ENCODE peak calls at places on chromosomes 7 and 10, in eight cellular contexts. D is upper lobe of right lung, Q is PC-3, J is fibroblast of lung, P is A549, A is transverse colon, Y is HCT116, W is HFF-Myc. T is an unnamed sample.

GRCh38 chr10:100508691-100509150 is 10.9 kb downstream of the SEC31B start:
- DNase-seq in D (no peak), Q (peak; percentile 67), J (peak; percentile 58), P (peak; percentile 66), A (no peak), Y (peak; percentile 46), W (peak; percentile 57), T (peak; percentile 56)

GRCh38 chr10:47206449-47207279 is 93.3 kb upstream of the GDF10 start:
- DNase-seq in D (no peak), Q (no peak), J (no peak), P (no peak), A (no peak), Y (no peak), W (no peak), T (no peak)

GRCh38 chr10:94268652-94269051 is 94.1 kb downstream of the NOC3L start:
- DNase-seq in D (no peak), Q (no peak), J (no peak), P (no peak), A (no peak), Y (no peak), W (no peak), T (no peak)

GRCh38 chr7:36037121-36037662 is 115.9 kb upstream of the EEPD1 start:
- DNase-seq in D (no peak), Q (peak; percentile 99), J (peak; percentile 91), P (peak; percentile 92), A (peak; percentile 37), Y (no peak), W (peak; percentile 76), T (peak; percentile 91)

GRCh38 chr7:1485156-1485555 is 19.0 kb downstream of the INTS1 start:
- DNase-seq in D (no peak), Q (no peak), J (no peak), P (no peak), A (no peak), Y (no peak), W (no peak), T (no peak)

GRCh38 chr7:44980393-44981034 is 1.7 kb upstream of the MYO1G start:
- DNase-seq in D (peak; percentile 78), Q (no peak), J (peak; percentile 86), P (no peak), A (no peak), Y (no peak), W (no peak), T (peak; percentile 51)

GRCh38 chr10:101229275-101230184 is at the start of gene LBX1:
- DNase-seq in D (no peak), Q (no peak), J (no peak), P (no peak), A (no peak), Y (no peak), W (no peak), T (no peak)

GRCh38 chr7:140229101-140229525 is 52.3 kb upstream of the KDM7A start:
- DNase-seq in D (no peak), Q (no peak), J (no peak), P (no peak), A (no peak), Y (no peak), W (no peak), T (no peak)

GRCh38 chr10:119313645-119314044 is 106.3 kb downstream of the GRK5 start:
- DNase-seq in D (no peak), Q (no peak), J (no peak), P (no peak), A (peak; percentile 43), Y (no peak), W (no peak), T (no peak)

DNA sequence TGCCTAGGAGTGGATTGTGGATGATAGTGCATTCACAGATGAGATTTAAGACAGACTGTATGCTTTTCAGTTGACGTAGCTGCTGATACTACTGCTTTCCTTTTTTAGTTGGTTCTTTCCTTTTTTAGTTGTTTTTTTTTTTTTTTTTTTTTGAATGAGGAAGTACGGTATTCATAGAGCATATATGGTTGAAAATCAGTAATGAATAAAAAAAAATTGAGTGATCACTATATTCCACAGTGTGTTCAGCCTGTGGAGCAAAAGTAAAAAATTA is 80.5 kb downstream of the RBM33 start:
- DNase-seq in D (no peak), Q (no peak), J (no peak), P (no peak), A (no peak), Y (no peak), W (no peak), T (no peak)
- H3K4me3 ChIP-seq in D (no peak overlapping the region), Q (no peak overlapping the region), J (no peak overlapping the region), P (no peak overlapping the region), A (no peak overlapping the region), Y (no peak overlapping the region), W (no peak overlapping the region), T (no peak overlapping the region)

DNA sequence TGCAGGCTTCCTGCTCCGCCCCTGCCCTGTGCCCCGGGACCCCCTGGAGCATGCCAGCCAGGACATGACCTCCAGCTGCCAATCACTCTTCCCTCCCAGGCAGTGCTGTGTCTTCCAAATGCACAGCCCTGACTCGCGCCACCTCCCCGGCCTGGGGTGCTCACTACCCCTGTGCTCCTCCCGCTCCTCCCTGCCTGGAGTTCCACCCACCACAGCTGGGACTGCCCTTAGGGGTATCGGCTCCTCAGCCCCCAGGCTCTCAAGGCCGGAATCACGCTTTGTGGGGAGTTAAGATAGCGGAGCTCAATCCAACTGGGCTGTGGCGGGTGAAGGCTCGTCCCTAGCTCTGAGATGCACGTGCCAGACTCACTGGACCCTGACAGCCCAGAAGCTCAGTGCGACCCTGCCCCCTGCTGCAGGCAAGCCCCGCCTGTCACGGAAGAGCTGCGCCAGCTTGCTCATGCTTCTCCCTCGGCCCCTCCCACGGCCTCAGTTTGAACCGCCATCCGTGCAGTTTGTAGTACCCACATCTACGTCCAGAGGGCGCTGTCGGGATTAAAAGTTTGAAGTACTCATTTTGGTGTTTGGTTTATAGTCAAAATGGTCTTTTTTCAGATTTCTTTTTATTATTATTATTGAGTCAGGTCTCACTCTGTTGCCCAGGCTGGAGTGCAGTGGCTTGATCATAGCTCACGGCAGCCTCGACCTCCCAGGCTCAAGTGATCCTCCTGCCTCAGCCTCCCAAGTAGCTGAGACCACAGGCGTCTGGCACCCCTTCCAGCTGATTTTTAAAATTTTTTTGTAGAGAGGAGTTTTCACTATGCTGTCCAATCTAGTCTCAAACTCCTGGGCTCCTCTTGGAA is 142.5 kb upstream of the TCERG1L start:
- DNase-seq in D (peak; percentile 75), Q (peak; percentile 36), J (peak; percentile 2), P (peak; percentile 40), A (peak; percentile 25), Y (peak; percentile 21), W (no peak), T (peak; percentile 16)
- TF ChIP-seq CTCF in D (peak; percentile 92), Q (peak; percentile 56), J (peak; percentile 46), P (peak; percentile 36), A (peak; percentile 83), Y (peak; percentile 52), W (peak; percentile 47), T (peak; percentile 45)

GRCh38 chr10:86367339-86367951 is 850 bp upstream of the GRID1 start:
- DNase-seq in D (peak; percentile 65), Q (no peak), J (no peak), P (no peak), A (no peak), Y (no peak), W (no peak), T (no peak)
- H3K4me3 ChIP-seq in D (peak overlapping the region; percentile 45), Q (no peak overlapping the region), J (no peak overlapping the region), P (peak overlapping the region; percentile 60), A (peak overlapping the region; percentile 37), Y (no peak overlapping the region), W (no peak overlapping the region), T (no peak overlapping the region)

GRCh38 chr7:28362812-28363211 is 49.5 kb upstream of the CREB5 start:
- DNase-seq in D (no peak), Q (peak; percentile 25), J (no peak), P (no peak), A (no peak), Y (no peak), W (no peak), T (no peak)
- TF ChIP-seq CTCF in D (peak; percentile 5), Q (peak; percentile 61), J (peak; percentile 15), P (peak; percentile 21), A (peak; percentile 9), Y (peak; percentile 40), W (peak; percentile 17), T (peak; percentile 5)

DNA sequence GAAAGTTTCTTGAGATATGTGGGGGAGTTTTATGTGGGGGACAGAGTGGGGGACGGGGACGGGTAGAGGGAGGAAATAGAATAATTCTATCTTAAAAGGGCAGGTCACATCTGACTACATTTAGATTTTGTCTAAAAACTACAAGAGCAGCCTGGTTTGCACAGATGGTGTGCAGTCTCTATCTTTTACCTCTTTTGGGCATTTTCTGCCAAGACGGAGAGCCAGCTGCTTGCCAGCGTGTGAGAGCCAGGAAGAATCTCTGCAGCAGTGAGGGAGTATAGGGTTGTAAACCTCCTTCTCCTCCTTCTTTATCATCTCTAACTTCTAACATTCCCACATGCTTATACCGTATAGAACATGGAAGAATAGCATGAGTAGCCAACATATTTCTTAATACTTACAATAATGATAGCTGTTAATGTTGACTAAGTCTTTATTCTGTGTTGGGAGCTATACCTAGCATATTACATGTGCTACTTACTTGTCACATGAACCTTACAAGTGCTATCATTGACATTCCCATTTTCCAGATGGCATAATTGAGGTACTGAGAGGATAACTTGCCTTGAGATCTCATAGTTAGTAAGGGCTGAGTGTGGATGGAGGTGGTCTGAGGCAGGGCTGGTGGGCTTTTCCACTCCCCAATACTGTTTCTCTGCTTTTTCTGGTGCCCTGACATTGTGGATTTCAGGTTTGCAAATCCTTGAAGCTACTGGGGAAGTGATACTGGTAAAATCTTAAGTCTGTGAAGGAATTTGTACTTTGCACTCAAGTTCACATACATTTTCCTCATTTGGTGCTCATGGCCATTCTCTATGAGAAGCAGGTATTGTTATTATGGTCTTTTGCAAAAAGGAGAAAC is 1.1 kb downstream of the ENTPD1 start:
- DNase-seq in D (no peak), Q (no peak), J (no peak), P (no peak), A (no peak), Y (no peak), W (no peak), T (no peak)
- H3K4me3 ChIP-seq in D (peak overlapping the region; percentile 49), Q (no peak overlapping the region), J (peak overlapping the region; percentile 3), P (no peak overlapping the region), A (peak overlapping the region; percentile 16), Y (no peak overlapping the region), W (no peak overlapping the region), T (no peak overlapping the region)